ENCODE peak calls at places on chromosomes 2 and 18, in seven cellular contexts. S is kidney, W is cardiac muscle cell, P is cardiac fibroblast, F is astrocyte of the spinal cord, A is left lung, R is glutamatergic neuron. U is an unnamed sample.

GRCh38 chr2:30068067-30068466 is 78.7 kb upstream of the YPEL5 start:
- DNase-seq in S (no peak), W (no peak), P (no peak), F (no peak), A (no peak), R (no peak), U (no peak)

GRCh38 chr18:78671551-78671950 is 308.1 kb upstream of the SALL3 start:
- DNase-seq in S (peak; percentile 38), W (no peak), P (no peak), F (no peak), A (no peak), R (no peak), U (no peak)

GRCh38 chr2:239309398-239310245 is 91.2 kb downstream of the HDAC4 start:
- DNase-seq in S (peak; percentile 58), W (no peak), P (no peak), F (no peak), A (peak; percentile 23), R (no peak), U (no peak)

GRCh38 chr2:234970467-234970866 is 18.6 kb downstream of the SH3BP4 start:
- DNase-seq in S (peak; percentile 35), W (no peak), P (no peak), F (peak; percentile 84), A (no peak), R (no peak), U (no peak)

GRCh38 chr18:73884868-73885267 is 262.8 kb downstream of the FBXO15 start:
- DNase-seq in S (no peak), W (no peak), P (no peak), F (no peak), A (no peak), R (no peak), U (no peak)

GRCh38 chr2:29921560-29921915 is at the start of gene ALK:
- DNase-seq in S (peak; percentile 95), W (peak; percentile 85), P (peak; percentile 73), F (peak; percentile 81), A (peak; percentile 86), R (peak; percentile 96), U (peak; percentile 40)

GRCh38 chr18:64202836-64203235 is 53.9 kb upstream of the LINC00305 start:
- DNase-seq in S (no peak), W (peak; percentile 1), P (peak; percentile 0), F (no peak), A (no peak), R (no peak), U (no peak)

GRCh38 chr18:21300035-21300434 is 58.0 kb downstream of the GREB1L start:
- DNase-seq in S (no peak), W (no peak), P (no peak), F (no peak), A (no peak), R (no peak), U (no peak)

GRCh38 chr2:219142329-219142728 is 18.3 kb downstream of the NHEJ1 start:
- DNase-seq in S (peak; percentile 88), W (peak; percentile 47), P (peak; percentile 65), F (peak; percentile 88), A (no peak), R (no peak), U (no peak)

GRCh38 chr18:50814387-50814786 is 5.4 kb downstream of the MRO start:
- DNase-seq in S (no peak), W (no peak), P (no peak), F (no peak), A (no peak), R (no peak), U (no peak)

GRCh38 chr2:226797289-226797988 is 2.2 kb downstream of the IRS1 start:
- DNase-seq in S (peak; percentile 78), W (no peak), P (no peak), F (peak; percentile 32), A (peak; percentile 34), R (no peak), U (no peak)

GRCh38 chr2:150475479-150476212 is 11.8 kb downstream of the RND3 start:
- DNase-seq in S (no peak), W (no peak), P (no peak), F (no peak), A (no peak), R (no peak), U (no peak)

DNA sequence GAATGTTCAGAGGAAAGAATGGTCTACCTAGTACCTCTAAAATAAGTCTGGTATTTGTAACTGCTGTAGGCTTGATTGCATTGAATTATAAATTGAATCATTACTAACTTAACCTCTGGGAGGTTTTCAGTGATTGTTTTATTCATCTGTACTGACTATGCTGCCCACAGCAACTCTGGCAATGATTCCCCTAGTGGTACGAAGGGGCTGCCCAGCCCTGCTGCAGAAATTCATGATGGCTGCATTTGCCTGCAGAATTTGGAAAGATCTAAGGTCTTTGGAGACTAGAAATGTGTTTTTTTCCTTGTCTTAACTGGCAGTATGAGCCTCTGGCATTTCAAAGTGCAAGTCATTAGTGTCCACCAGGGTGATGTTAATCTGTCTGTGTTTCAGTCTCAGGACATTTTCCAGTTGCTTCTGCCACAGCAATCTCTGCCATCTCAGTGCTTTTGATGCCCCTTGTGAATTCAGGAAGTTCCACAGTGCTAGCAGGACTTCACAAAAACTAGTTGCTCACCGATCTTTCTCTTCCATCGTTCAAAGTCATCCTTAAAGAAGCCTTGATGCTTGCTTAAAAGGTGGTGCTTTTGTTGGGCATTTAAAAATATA is 13.5 kb upstream of the LRPPRC start:
- DNase-seq in S (no peak), W (no peak), P (no peak), F (no peak), A (no peak), R (no peak), U (no peak)
- TF ChIP-seq CTCF in S (no peak), W (no peak), P (no peak), F (no peak), A (no peak), R (no peak), U (no peak)

GRCh38 chr2:164840930-164841718 is 499 bp downstream of the COBLL1 start:
- DNase-seq in S (peak; percentile 91), W (peak; percentile 72), P (peak; percentile 64), F (peak; percentile 75), A (peak; percentile 67), R (peak; percentile 62), U (peak; percentile 43)
- TF ChIP-seq CTCF in S (no peak), W (no peak), P (peak; percentile 13), F (peak; percentile 14), A (no peak), R (no peak), U (no peak)

GRCh38 chr2:181471227-181471626 is 14.0 kb downstream of the ITGA4 start:
- DNase-seq in S (no peak), W (no peak), P (no peak), F (no peak), A (no peak), R (no peak), U (no peak)
- TF ChIP-seq CTCF in S (no peak), W (no peak), P (no peak), F (no peak), A (no peak), R (no peak), U (no peak)

GRCh38 chr2:42086500-42086953 is 38.7 kb downstream of the PKDCC start:
- DNase-seq in S (no peak), W (peak; percentile 83), P (peak; percentile 80), F (peak; percentile 75), A (no peak), R (peak; percentile 47), U (peak; percentile 71)
- TF ChIP-seq CTCF in S (peak; percentile 89), W (peak; percentile 64), P (peak; percentile 66), F (peak; percentile 66), A (peak; percentile 53), R (peak; percentile 56), U (peak; percentile 62)

DNA sequence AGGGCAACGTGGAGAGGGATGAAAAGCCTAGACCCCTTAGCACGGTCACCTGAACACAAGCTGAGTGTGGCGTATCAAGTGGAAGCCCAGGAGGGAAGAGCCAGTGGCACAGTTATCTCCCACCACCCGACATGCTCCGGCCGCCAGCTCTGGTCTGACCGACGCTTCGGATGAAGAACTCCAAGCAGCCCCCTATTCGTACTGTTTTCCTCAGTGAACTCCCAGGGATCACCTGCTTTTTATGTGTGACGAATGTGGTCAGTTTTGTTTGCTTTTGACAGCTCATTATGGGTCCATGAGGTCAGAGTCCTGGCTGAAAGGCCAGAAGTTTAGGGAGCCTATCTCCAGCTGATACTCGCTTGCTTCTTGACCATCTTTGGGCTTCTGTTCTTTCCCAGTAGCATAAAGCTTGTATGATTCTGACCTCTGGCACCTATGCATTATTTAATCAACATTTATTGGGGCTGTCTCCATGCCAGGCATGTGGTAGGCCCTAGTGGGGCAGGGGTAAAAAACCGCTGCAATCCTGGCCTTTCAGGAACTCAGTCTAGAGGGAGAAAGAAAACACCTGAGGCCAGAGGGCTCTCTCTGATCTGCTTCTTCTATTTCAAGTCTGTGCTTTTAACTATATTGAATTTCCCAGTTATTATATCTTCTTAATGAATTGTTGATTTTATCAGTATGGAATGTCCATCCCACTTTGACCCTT is 33.0 kb upstream of the MRPL33 start:
- DNase-seq in S (no peak), W (no peak), P (no peak), F (no peak), A (no peak), R (no peak), U (no peak)
- TF ChIP-seq CTCF in S (no peak), W (no peak), P (no peak), F (no peak), A (no peak), R (no peak), U (no peak)

GRCh38 chr2:33383838-33384237 is 92.6 kb upstream of the RASGRP3 start:
- DNase-seq in S (no peak), W (no peak), P (no peak), F (no peak), A (no peak), R (no peak), U (no peak)

GRCh38 chr2:33378551-33379220 is 97.8 kb upstream of the RASGRP3 start:
- DNase-seq in S (no peak), W (peak; percentile 85), P (peak; percentile 70), F (peak; percentile 43), A (no peak), R (no peak), U (no peak)

GRCh38 chr2:33377048-33377447 is 99.4 kb upstream of the RASGRP3 start:
- DNase-seq in S (no peak), W (peak; percentile 61), P (peak; percentile 44), F (no peak), A (no peak), R (no peak), U (no peak)

GRCh38 chr2:33380661-33381183 is 95.7 kb upstream of the RASGRP3 start:
- DNase-seq in S (no peak), W (no peak), P (no peak), F (no peak), A (no peak), R (no peak), U (no peak)

GRCh38 chr2:33380001-33380609 is 96.3 kb upstream of the RASGRP3 start:
- DNase-seq in S (no peak), W (no peak), P (no peak), F (no peak), A (no peak), R (no peak), U (no peak)
- TF ChIP-seq CTCF in S (no peak), W (peak; percentile 54), P (peak; percentile 76), F (peak; percentile 67), A (peak; percentile 38), R (peak; percentile 89), U (peak; percentile 44)

GRCh38 chr18:34122724-34123334 is 101.9 kb downstream of the NOL4 start:
- DNase-seq in S (no peak), W (peak; percentile 56), P (peak; percentile 70), F (peak; percentile 64), A (no peak), R (peak; percentile 19), U (peak; percentile 37)
- TF ChIP-seq CTCF in S (peak; percentile 71), W (peak; percentile 88), P (peak; percentile 92), F (peak; percentile 89), A (peak; percentile 73), R (peak; percentile 93), U (peak; percentile 85)